ENCODE peak calls at places on chromosome 18, in nine cellular contexts. V is RKO; P is D341Med; R is mucosa of descending colon; O is HS-5; U is hepatocyte; B is nephron progenitor cell; Q is astrocyte of the spinal cord; D is activated CD4-positive, alpha-beta T cell treated with anti-CD3 and anti-CD28 coated beads for 36 hours. L is an unnamed sample.

GRCh38 chr18:3071676-3072075 is 58.7 kb upstream of the LPIN2 start:
- DNase-seq in P (no peak), D (no peak), Q (no peak), V (no peak), O (no peak), B (no peak), R (no peak), U (no peak), L (no peak)

GRCh38 chr18:9000736-9001135 is 101.8 kb upstream of the NDUFV2 start:
- DNase-seq in O (no peak), Q (no peak), U (no peak), P (no peak), R (no peak), V (no peak), D (no peak), B (no peak), L (peak; percentile 24)

GRCh38 chr18:59056706-59057492 is 82.8 kb upstream of the SEC11C start:
- DNase-seq in P (peak; percentile 82), U (peak; percentile 86), R (peak; percentile 55), B (peak; percentile 84), D (peak; percentile 90), O (no peak), Q (peak; percentile 69), V (peak; percentile 4), L (peak; percentile 50)

GRCh38 chr18:22170421-22171262 is 1.3 kb downstream of the GATA6 start:
- DNase-seq in B (peak; percentile 48), R (peak; percentile 65), O (no peak), U (peak; percentile 63), Q (peak; percentile 77), D (peak; percentile 29), V (peak; percentile 69), P (no peak), L (peak; percentile 66)

GRCh38 chr18:25604231-25604908 is 252.4 kb upstream of the ZNF521 start:
- DNase-seq in D (no peak), V (no peak), Q (no peak), U (no peak), O (no peak), R (no peak), B (no peak), P (no peak), L (no peak)

GRCh38 chr18:40935423-40935822 is 1019.6 kb upstream of the PIK3C3 start:
- DNase-seq in D (no peak), B (no peak), Q (no peak), R (no peak), O (no peak), P (no peak), U (peak; percentile 44), V (peak; percentile 64), L (peak; percentile 36)

GRCh38 chr18:13470555-13471494 is 252.3 kb downstream of the LDLRAD4 start:
- DNase-seq in Q (no peak), U (peak; percentile 27), V (no peak), D (no peak), O (no peak), R (no peak), P (no peak), B (no peak), L (peak; percentile 23)

GRCh38 chr18:75408554-75409506 is 18.7 kb downstream of the SMIM21 start:
- DNase-seq in Q (peak; percentile 98), P (no peak), R (no peak), D (peak; percentile 67), B (no peak), U (peak; percentile 24), O (peak; percentile 89), V (peak; percentile 96), L (peak; percentile 18)

GRCh38 chr18:23964282-23965238 is 50.0 kb upstream of the TTC39C start:
- DNase-seq in V (no peak), O (no peak), Q (no peak), P (no peak), U (peak; percentile 3), D (peak; percentile 64), R (peak; percentile 66), B (no peak), L (peak; percentile 21)

GRCh38 chr18:35778850-35779634 is 193.4 kb upstream of the RMP24 start:
- DNase-seq in O (no peak), Q (no peak), R (no peak), B (no peak), P (no peak), V (no peak), D (no peak), U (no peak), L (no peak)

GRCh38 chr18:64258111-64258650 is 109.3 kb upstream of the LINC00305 start:
- DNase-seq in D (no peak), P (no peak), R (no peak), U (no peak), O (no peak), V (no peak), Q (peak; percentile 63), B (no peak), L (peak; percentile 55)

GRCh38 chr18:48133675-48134251 is 203.3 kb upstream of the SMAD2 start:
- DNase-seq in P (no peak), O (no peak), U (peak; percentile 55), Q (peak; percentile 22), B (no peak), V (no peak), R (no peak), D (no peak), L (no peak)

GRCh38 chr18:56593906-56594305 is 44.5 kb downstream of the TXNL1 start:
- DNase-seq in Q (peak; percentile 41), R (no peak), P (no peak), U (no peak), O (peak; percentile 11), D (no peak), V (peak; percentile 20), B (no peak), L (no peak)

GRCh38 chr18:1002653-1003178 is 98.0 kb downstream of the ADCYAP1 start:
- DNase-seq in R (no peak), D (no peak), P (no peak), B (no peak), V (peak; percentile 8), Q (peak; percentile 66), O (no peak), U (no peak), L (no peak)

GRCh38 chr18:27223570-27224340 is 38.6 kb upstream of the CHST9 start:
- DNase-seq in O (no peak), P (no peak), V (no peak), U (no peak), B (no peak), R (no peak), D (no peak), Q (no peak), L (no peak)

GRCh38 chr18:63057707-63058106 is 261.9 kb downstream of the BCL2 start:
- DNase-seq in O (no peak), B (no peak), V (no peak), Q (no peak), R (no peak), D (no peak), U (no peak), P (no peak), L (no peak)

GRCh38 chr18:41391616-41392610 is 563.1 kb upstream of the PIK3C3 start:
- DNase-seq in U (peak; percentile 85), R (no peak), Q (peak; percentile 75), O (peak; percentile 39), V (peak; percentile 75), D (peak; percentile 18), P (peak; percentile 86), B (peak; percentile 73), L (peak; percentile 57)

GRCh38 chr18:76875390-76876330 is 53.3 kb downstream of the ZNF236 start:
- DNase-seq in P (peak; percentile 75), O (no peak), V (peak; percentile 15), R (no peak), U (peak; percentile 78), Q (peak; percentile 32), D (peak; percentile 67), B (peak; percentile 57), L (peak; percentile 24)

GRCh38 chr18:10134204-10134603 is 220.4 kb downstream of the VAPA start:
- DNase-seq in R (no peak), O (no peak), B (no peak), U (no peak), P (no peak), D (no peak), V (no peak), Q (no peak), L (no peak)

GRCh38 chr18:35041752-35042379 is 653 bp downstream of the MAPRE2 start:
- DNase-seq in Q (no peak), D (peak; percentile 30), P (peak; percentile 65), U (no peak), B (no peak), V (peak; percentile 44), O (no peak), R (no peak), L (peak; percentile 27)

GRCh38 chr18:23232331-23232730 is 97.0 kb downstream of the CABLES1 start:
- DNase-seq in B (no peak), O (no peak), Q (no peak), V (no peak), P (no peak), D (no peak), R (no peak), U (no peak), L (no peak)

GRCh38 chr18:48834421-48835011 is 116.2 kb downstream of the SMAD7 start:
- DNase-seq in Q (peak; percentile 93), V (peak; percentile 99), U (no peak), O (peak; percentile 79), P (no peak), B (no peak), D (peak; percentile 87), R (peak; percentile 86), L (peak; percentile 76)

GRCh38 chr18:2612996-2613395 is 41.6 kb downstream of the NDC80 start:
- DNase-seq in B (no peak), Q (peak; percentile 19), O (no peak), V (no peak), R (no peak), U (no peak), D (no peak), P (no peak), L (no peak)

GRCh38 chr18:44060197-44060596 is 620.5 kb upstream of the SETBP1 start:
- DNase-seq in U (no peak), D (no peak), Q (no peak), V (no peak), O (no peak), B (no peak), R (peak; percentile 39), P (no peak), L (no peak)

GRCh38 chr18:58176915-58177717 is 133.1 kb downstream of the NEDD4L start:
- DNase-seq in R (no peak), B (no peak), P (no peak), D (no peak), U (peak; percentile 60), Q (peak; percentile 91), V (no peak), O (peak; percentile 63), L (peak; percentile 21)

GRCh38 chr18:3048820-3049349 is 35.9 kb upstream of the LPIN2 start:
- DNase-seq in Q (no peak), P (no peak), V (no peak), U (no peak), B (no peak), D (no peak), R (no peak), O (no peak), L (no peak)

GRCh38 chr18:50422286-50422898 is 47.5 kb downstream of the SKA1 start:
- DNase-seq in V (no peak), Q (no peak), B (no peak), P (no peak), R (no peak), U (no peak), D (no peak), O (no peak), L (no peak)

GRCh38 chr18:48356909-48357631 is 52.1 kb downstream of the ZBTB7C start:
- DNase-seq in Q (no peak), V (no peak), P (no peak), D (no peak), R (no peak), U (peak; percentile 25), O (no peak), B (peak; percentile 35), L (peak; percentile 24)

GRCh38 chr18:49025426-49025766 is 74.6 kb upstream of the SMAD7 start:
- DNase-seq in B (no peak), Q (no peak), V (no peak), R (no peak), D (no peak), U (no peak), P (peak; percentile 39), O (no peak), L (no peak)

GRCh38 chr18:63154350-63155152 is 165.0 kb downstream of the BCL2 start:
- DNase-seq in O (no peak), U (no peak), Q (no peak), R (no peak), V (no peak), P (no peak), D (no peak), B (no peak), L (peak; percentile 73)

GRCh38 chr18:46152436-46152807 is 48.2 kb downstream of the HAUS1 start:
- DNase-seq in P (no peak), V (peak; percentile 82), D (no peak), B (peak; percentile 21), O (peak; percentile 57), Q (peak; percentile 81), R (no peak), U (no peak), L (no peak)

L was measured in trophoblast cell.